ENCODE peak calls at places on chromosomes 6 and 20, in eight cellular contexts. Y is prostate gland, J is spleen, O is breast epithelium, H is transverse colon, T is stomach, P is endothelial cell of umbilical vein, W is HepG2. Q is an unnamed sample.

GRCh38 chr6:73264446-73264845 is 1.4 kb upstream of the KHDC1 start:
- DNase-seq in Y (peak; percentile 51), J (no peak), O (peak; percentile 56), H (no peak), T (no peak), P (no peak), W (no peak), Q (no peak)

GRCh38 chr6:41577865-41578713 is 31.9 kb downstream of the FOXP4 start:
- DNase-seq in Y (peak; percentile 85), J (no peak), O (peak; percentile 72), H (no peak), T (peak; percentile 74), P (peak; percentile 46), W (peak; percentile 99), Q (no peak)

GRCh38 chr6:165713845-165714466 is 50.9 kb upstream of the PDE10A start:
- DNase-seq in Y (no peak), J (no peak), O (no peak), H (no peak), T (no peak), P (no peak), W (no peak), Q (no peak)

GRCh38 chr6:56749632-56750151 is 107.0 kb upstream of the DST start:
- DNase-seq in Y (no peak), J (no peak), O (no peak), H (no peak), T (no peak), P (peak; percentile 71), W (peak; percentile 49), Q (no peak)

GRCh38 chr6:25070547-25071366 is 135.0 kb upstream of the RIPOR2 start:
- DNase-seq in Y (peak; percentile 83), J (peak; percentile 90), O (peak; percentile 84), H (peak; percentile 84), T (peak; percentile 89), P (peak; percentile 81), W (peak; percentile 68), Q (peak; percentile 73)

GRCh38 chr6:35096129-35096852 is 44.8 kb downstream of the TCP11 start:
- DNase-seq in Y (no peak), J (no peak), O (no peak), H (no peak), T (no peak), P (peak; percentile 84), W (peak; percentile 26), Q (no peak)

GRCh38 chr6:151652338-151652737 is 155.1 kb upstream of the ESR1 start:
- DNase-seq in Y (no peak), J (no peak), O (no peak), H (no peak), T (no peak), P (no peak), W (peak; percentile 46), Q (no peak)

GRCh38 chr20:63968928-63969760 is 586 bp downstream of the ZNF512B start:
- DNase-seq in Y (no peak), J (peak; percentile 84), O (peak; percentile 19), H (peak; percentile 25), T (peak; percentile 27), P (no peak), W (peak; percentile 81), Q (no peak)

GRCh38 chr20:1800777-1801176 is 94.4 kb upstream of the SIRPA start:
- DNase-seq in Y (no peak), J (no peak), O (no peak), H (no peak), T (no peak), P (peak; percentile 39), W (no peak), Q (no peak)

GRCh38 chr6:10248378-10248843 is 166.5 kb downstream of the TFAP2A start:
- DNase-seq in Y (no peak), J (no peak), O (no peak), H (no peak), T (no peak), P (no peak), W (no peak), Q (peak; percentile 100)

DNA sequence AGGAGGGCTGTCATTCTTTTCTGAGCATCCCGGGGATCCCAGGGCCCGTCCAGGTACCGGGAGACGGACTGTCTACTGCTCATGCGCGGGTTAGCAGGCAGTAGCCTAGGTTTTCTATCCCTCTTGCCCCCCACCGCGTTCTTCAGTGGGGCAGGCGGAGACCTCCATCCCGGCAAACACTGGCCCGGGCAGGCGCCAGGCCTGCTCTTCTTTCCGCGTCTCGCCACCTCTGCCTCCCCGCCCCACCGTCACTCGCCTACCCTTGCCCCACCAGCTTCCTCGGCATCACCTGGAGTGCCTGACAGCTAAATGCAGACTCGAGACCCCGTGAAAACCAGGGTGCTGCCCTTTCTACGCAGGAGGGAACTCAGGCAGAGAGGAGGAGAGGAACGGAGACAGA is 1937.7 kb upstream of the DEFB115 start:
- DNase-seq in Y (no peak), J (no peak), O (no peak), H (no peak), T (no peak), P (no peak), W (no peak), Q (no peak)
- H3K9me3 ChIP-seq in Y (no peaks in the 10 kb centered on the region), J (no peaks in the 10 kb centered on the region), O (peaks cover 16% of the 10 kb centered on the region), H (no peaks in the 10 kb centered on the region), T (peaks cover 30% of the 10 kb centered on the region), P (peaks cover 4% of the 10 kb centered on the region), W (peaks cover 21% of the 10 kb centered on the region), Q (no peaks in the 10 kb centered on the region)

GRCh38 chr20:62543470-62544302 is 67.9 kb upstream of the GATA5 start:
- DNase-seq in Y (no peak), J (no peak), O (no peak), H (no peak), T (no peak), P (no peak), W (peak; percentile 39), Q (no peak)
- TF ChIP-seq POLR2AphosphoS5 in Y (no peak), J (no peak), O (no peak), H (no peak), T (no peak), P (no peak), W (no peak), Q (no peak)

GRCh38 chr6:113648698-113649097 is 208.4 kb upstream of the MARCKS start:
- DNase-seq in Y (no peak), J (no peak), O (no peak), H (no peak), T (no peak), P (no peak), W (no peak), Q (no peak)
- H3K27ac ChIP-seq in Y (peak overlapping the region; percentile 43), J (no peak overlapping the region), O (peak overlapping the region; percentile 77), H (no peak overlapping the region), T (peak overlapping the region; percentile 25), P (no peak overlapping the region), W (no peak overlapping the region), Q (peak overlapping the region; percentile 60)

DNA sequence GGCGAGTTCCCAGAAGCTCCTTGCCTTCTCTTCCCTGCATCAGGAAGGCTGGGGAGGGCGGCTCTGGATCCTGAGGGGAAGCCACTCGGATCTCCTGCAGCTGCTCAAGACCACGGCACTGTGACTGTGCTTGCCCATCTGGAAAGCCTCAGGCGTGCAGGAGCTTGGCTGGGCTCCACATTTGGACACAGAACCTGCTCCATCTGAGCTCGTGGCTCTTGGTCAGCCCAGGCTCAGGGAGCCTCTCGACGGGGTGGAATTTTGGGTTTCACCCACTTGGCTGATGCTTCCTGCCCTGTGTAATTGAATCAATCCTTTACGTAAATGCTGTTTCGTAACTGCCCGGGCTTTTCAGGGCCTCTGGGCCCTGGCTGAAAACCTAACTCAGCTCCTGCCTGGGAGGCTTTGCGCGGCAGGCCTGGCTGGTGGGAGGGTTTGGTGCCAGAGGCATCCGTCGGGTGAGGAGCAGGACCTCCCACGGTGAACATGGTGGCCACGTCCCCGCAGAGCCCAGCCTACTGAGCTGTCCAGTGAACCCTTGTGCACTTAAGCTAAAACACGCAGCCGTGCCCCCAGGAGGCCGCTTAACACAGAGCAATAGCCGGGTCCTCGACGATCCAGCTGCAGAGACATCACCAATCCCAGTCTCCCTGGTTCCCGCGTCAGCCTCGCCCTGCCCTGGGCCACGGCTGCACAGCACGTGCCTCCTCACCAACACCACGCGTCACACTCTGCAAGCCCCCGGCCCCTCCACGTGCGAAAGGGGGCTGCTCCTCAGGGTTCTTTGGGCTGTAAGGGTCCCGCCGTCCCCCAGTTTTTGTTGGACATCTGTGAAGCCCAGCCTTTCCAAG is 241.0 kb downstream of the DLL1 start:
- DNase-seq in Y (peak; percentile 48), J (peak; percentile 78), O (peak; percentile 67), H (peak; percentile 85), T (peak; percentile 62), P (no peak), W (no peak), Q (no peak)
- H3K9me3 ChIP-seq in Y (no peaks in the 10 kb centered on the region), J (no peaks in the 10 kb centered on the region), O (no peaks in the 10 kb centered on the region), H (no peaks in the 10 kb centered on the region), T (no peaks in the 10 kb centered on the region), P (no peaks in the 10 kb centered on the region), W (no peaks in the 10 kb centered on the region), Q (no peaks in the 10 kb centered on the region)